ENCODE peak calls at places on chromosomes 6 and 20, in four cellular contexts. Z is small intestine, E is GM13977, B is osteocyte. X is an unnamed sample.

GRCh38 chr6:107534762-107535161 is 44.8 kb downstream of the SOBP start:
- DNase-seq in Z (no peak), E (no peak), B (no peak), X (no peak)

GRCh38 chr20:38112249-38112942 is 52.7 kb downstream of the TGM2 start:
- DNase-seq in Z (no peak), E (no peak), B (no peak), X (no peak)

GRCh38 chr6:41966961-41967311 is 25.3 kb upstream of the CCND3 start:
- DNase-seq in Z (no peak), E (no peak), B (no peak), X (no peak)

GRCh38 chr6:11164717-11165646 is 53.5 kb upstream of the ERVFRD-1 start:
- DNase-seq in Z (no peak), E (no peak), B (no peak), X (no peak)

GRCh38 chr20:3239026-3239866 is at the start of gene SLC4A11:
- DNase-seq in Z (peak), E (peak), B (no peak), X (peak)

GRCh38 chr6:152151930-152152329 is 344.4 kb downstream of the ESR1 start:
- DNase-seq in Z (no peak), E (no peak), B (no peak), X (no peak)

GRCh38 chr6:139834232-139834631 is 459.8 kb upstream of the CITED2 start:
- DNase-seq in Z (no peak), E (no peak), B (no peak), X (no peak)

GRCh38 chr6:79946773-79947190 is 571 bp downstream of the ELOVL4 start:
- DNase-seq in Z (no peak), E (no peak), B (no peak), X (no peak)

GRCh38 chr6:126195625-126196236 is 144.2 kb upstream of the CENPW start:
- DNase-seq in Z (no peak), E (no peak), B (no peak), X (no peak)

GRCh38 chr6:17393335-17394191 is at the start of gene CAP2:
- DNase-seq in Z (peak), E (no peak), B (peak), X (no peak)

GRCh38 chr6:47146426-47147174 is 104.5 kb upstream of the ADGRF1 start:
- DNase-seq in Z (no peak), E (no peak), B (no peak), X (no peak)

X was measured in GM12892.